ENCODE peak calls at places on chromosomes 5 and 9, in ten cellular contexts. D is HepG2; V is AG10803; N is cerebellum; T is EL; C is stimulated activated CD4-positive, alpha-beta T cell treated with anti-CD3 and anti-CD28 coated beads, Interleukin-4, amount 100 ng/mL, for 1 hour; E is heart left ventricle; W is H7; B is effector memory CD8-positive, alpha-beta T cell; S is activated CD8-positive, alpha-beta memory T cell treated with anti-CD3 and anti-CD28 coated beads, Interleukin-2, amount 50 U/mL, for 48 hours. G is an unnamed sample.
A peak's percentile ranks its signal among the peaks of the same experiment; 100 is the strongest.

GRCh38 chr5:76808142-76808691 is 10.6 kb upstream of the F2RL1 start:
- DNase-seq in D (no peak), V (no peak), N (no peak), T (no peak), C (no peak), E (no peak), W (peak; percentile 83), B (no peak), S (no peak), G (no peak)

GRCh38 chr5:132747064-132747692 is at the start of gene CCNI2:
- DNase-seq in D (no peak), V (no peak), N (no peak), T (peak; percentile 43), C (peak; percentile 74), E (no peak), W (peak; percentile 86), B (peak; percentile 56), S (peak; percentile 75), G (no peak)

GRCh38 chr5:170100051-170100943 is 5.4 kb upstream of the FOXI1 start:
- DNase-seq in D (peak; percentile 62), V (peak; percentile 79), N (peak; percentile 34), T (peak; percentile 81), C (peak; percentile 67), E (peak; percentile 69), W (peak; percentile 81), B (peak; percentile 44), S (peak; percentile 82), G (peak; percentile 73)

GRCh38 chr5:8908055-8908683 is 637.7 kb downstream of the SEMA5A start:
- DNase-seq in D (no peak), V (no peak), N (no peak), T (peak; percentile 59), C (no peak), E (no peak), W (peak; percentile 28), B (no peak), S (peak; percentile 65), G (peak; percentile 24)

GRCh38 chr5:55533806-55534435 is 843 bp downstream of the PLPP1 start:
- DNase-seq in D (peak; percentile 54), V (peak; percentile 33), N (peak; percentile 46), T (peak; percentile 58), C (no peak), E (no peak), W (no peak), B (no peak), S (no peak), G (no peak)

GRCh38 chr9:108815156-108815555 is 40.6 kb downstream of the ACTL7B start:
- DNase-seq in D (peak; percentile 24), V (no peak), N (no peak), T (no peak), C (no peak), E (no peak), W (peak; percentile 15), B (no peak), S (no peak), G (no peak)

GRCh38 chr9:90629354-90629753 is 13.3 kb downstream of the DIRAS2 start:
- DNase-seq in D (no peak), V (no peak), N (no peak), T (no peak), C (no peak), E (no peak), W (no peak), B (no peak), S (no peak), G (no peak)

GRCh38 chr5:93915142-93915553 is 173.7 kb upstream of the POU5F2 start:
- DNase-seq in D (peak; percentile 50), V (peak; percentile 62), N (no peak), T (peak; percentile 55), C (no peak), E (no peak), W (peak; percentile 15), B (no peak), S (no peak), G (no peak)

GRCh38 chr9:86754581-86754980 is 192.7 kb downstream of the GAS1 start:
- DNase-seq in D (no peak), V (no peak), N (no peak), T (no peak), C (no peak), E (no peak), W (no peak), B (no peak), S (no peak), G (no peak)

GRCh38 chr9:130240410-130241197 is 25.0 kb upstream of the HMCN2 start:
- DNase-seq in D (peak; percentile 72), V (peak; percentile 59), N (peak; percentile 79), T (peak; percentile 70), C (peak; percentile 21), E (peak; percentile 49), W (peak; percentile 84), B (no peak), S (no peak), G (no peak)

GRCh38 chr5:158599132-158599531 is 500.6 kb downstream of the EBF1 start:
- DNase-seq in D (no peak), V (peak; percentile 50), N (no peak), T (peak; percentile 67), C (no peak), E (peak; percentile 52), W (no peak), B (no peak), S (no peak), G (no peak)

GRCh38 chr5:57412680-57413079 is 69.9 kb downstream of the ACTBL2 start:
- DNase-seq in D (no peak), V (no peak), N (no peak), T (no peak), C (no peak), E (no peak), W (no peak), B (no peak), S (no peak), G (no peak)

GRCh38 chr9:114505187-114506081 is at the start of gene WHRN:
- DNase-seq in D (peak; percentile 77), V (peak; percentile 87), N (peak; percentile 71), T (peak; percentile 90), C (peak; percentile 88), E (peak; percentile 89), W (peak; percentile 99), B (peak; percentile 93), S (peak; percentile 93), G (peak; percentile 95)

GRCh38 chr5:113692466-113693204 is 179.1 kb downstream of the YTHDC2 start:
- DNase-seq in D (no peak), V (no peak), N (peak; percentile 44), T (no peak), C (no peak), E (no peak), W (peak; percentile 25), B (no peak), S (no peak), G (no peak)

GRCh38 chr5:3249401-3249800 is 346.2 kb upstream of the IRX1 start:
- DNase-seq in D (peak; percentile 4), V (no peak), N (no peak), T (no peak), C (no peak), E (no peak), W (no peak), B (no peak), S (no peak), G (no peak)

GRCh38 chr5:172499287-172499686 is 45.0 kb upstream of the SH3PXD2B start:
- DNase-seq in D (no peak), V (no peak), N (no peak), T (no peak), C (no peak), E (no peak), W (no peak), B (no peak), S (no peak), G (no peak)

GRCh38 chr5:134127988-134128647 is 13.6 kb downstream of the TCF7 start:
- DNase-seq in D (no peak), V (no peak), N (no peak), T (no peak), C (no peak), E (no peak), W (peak; percentile 46), B (no peak), S (no peak), G (no peak)

GRCh38 chr5:36373527-36374086 is 71.9 kb upstream of the RANBP3L start:
- DNase-seq in D (peak; percentile 62), V (peak; percentile 89), N (no peak), T (peak; percentile 89), C (no peak), E (peak; percentile 75), W (no peak), B (no peak), S (no peak), G (peak; percentile 76)

GRCh38 chr5:62627121-62627520 is 48.5 kb downstream of the LRRC70 start:
- DNase-seq in D (no peak), V (no peak), N (no peak), T (no peak), C (no peak), E (no peak), W (no peak), B (no peak), S (no peak), G (no peak)

GRCh38 chr9:4662989-4663792 is 1.1 kb downstream of the PLPP6 start:
- DNase-seq in D (peak; percentile 65), V (no peak), N (no peak), T (no peak), C (no peak), E (peak; percentile 32), W (no peak), B (no peak), S (no peak), G (no peak)

GRCh38 chr5:172412724-172413260 is 41.5 kb downstream of the SH3PXD2B start:
- DNase-seq in D (no peak), V (peak; percentile 100), N (no peak), T (peak; percentile 96), C (no peak), E (peak; percentile 92), W (peak; percentile 14), B (no peak), S (peak; percentile 65), G (peak; percentile 92)

GRCh38 chr5:86143837-86144236 is 473.9 kb upstream of the COX7C start:
- DNase-seq in D (no peak), V (no peak), N (no peak), T (no peak), C (no peak), E (peak; percentile 27), W (no peak), B (no peak), S (no peak), G (peak; percentile 31)

GRCh38 chr9:11821541-11821940 is 871.6 kb upstream of the TYRP1 start:
- DNase-seq in D (no peak), V (no peak), N (no peak), T (no peak), C (no peak), E (no peak), W (no peak), B (no peak), S (no peak), G (no peak)